ENCODE peak calls at places on chromosome 14, in six cellular contexts. B is psoas muscle, V is left lung, L is HL-60, A is HCT116, J is mesenchymal stem cell. E is an unnamed sample. For H3K27me3, the result is how much of the 10 kb centered on the place peaks cover.

GRCh38 chr14:96246535-96246839 is 9.5 kb upstream of the BDKRB1 start:
- DNase-seq in B (no peak), V (no peak), L (peak), A (no peak), J (peak), E (peak)

GRCh38 chr14:77302926-77303325 is 17.8 kb downstream of the POMT2 start:
- DNase-seq in B (no peak), V (no peak), L (no peak), A (peak), J (peak), E (peak)

GRCh38 chr14:47149326-47149725 is 497.7 kb upstream of the RPL10L start:
- DNase-seq in B (no peak), V (no peak), L (no peak), A (no peak), J (peak), E (peak)

GRCh38 chr14:31219169-31219568 is 11.6 kb upstream of the HECTD1 start:
- DNase-seq in B (no peak), V (no peak), L (no peak), A (no peak), J (no peak), E (peak)

GRCh38 chr14:25111061-25111601 is 61.2 kb upstream of the STXBP6 start:
- DNase-seq in B (no peak), V (no peak), L (no peak), A (no peak), J (peak), E (peak)

GRCh38 chr14:101714394-101714793 is 47.1 kb upstream of the PPP2R5C start:
- DNase-seq in B (no peak), V (no peak), L (no peak), A (no peak), J (no peak), E (no peak)

GRCh38 chr14:77489051-77489450 is 9.6 kb downstream of the ISM2 start:
- DNase-seq in B (no peak), V (no peak), L (no peak), A (no peak), J (no peak), E (no peak)

GRCh38 chr14:97380539-97380941 is 583.4 kb downstream of the VRK1 start:
- DNase-seq in B (no peak), V (no peak), L (no peak), A (peak), J (no peak), E (no peak)

GRCh38 chr14:93207468-93208308 is 632 bp downstream of the UBR7 start:
- DNase-seq in B (peak), V (no peak), L (peak), A (no peak), J (peak), E (peak)

GRCh38 chr14:70827366-70828151 is 18.2 kb upstream of the MAP3K9 start:
- DNase-seq in B (no peak), V (no peak), L (no peak), A (no peak), J (no peak), E (peak)

GRCh38 chr14:50383618-50384225 is 13.0 kb downstream of the CDKL1 start:
- DNase-seq in B (no peak), V (no peak), L (no peak), A (no peak), J (peak), E (no peak)

GRCh38 chr14:88045705-88046104 is 40.8 kb downstream of the GPR65 start:
- DNase-seq in B (no peak), V (no peak), L (no peak), A (no peak), J (no peak), E (no peak)

GRCh38 chr14:75543786-75544185 is 21.5 kb downstream of the BATF start:
- DNase-seq in B (no peak), V (no peak), L (no peak), A (no peak), J (no peak), E (no peak)

GRCh38 chr14:76472199-76472723 is 96.3 kb downstream of the ESRRB start:
- DNase-seq in B (no peak), V (no peak), L (no peak), A (no peak), J (no peak), E (no peak)

GRCh38 chr14:93036652-93037341 is 78.9 kb downstream of the ITPK1 start:
- DNase-seq in B (no peak), V (peak), L (no peak), A (no peak), J (no peak), E (no peak)

GRCh38 chr14:60222820-60223219 is 26.2 kb upstream of the PPM1A start:
- DNase-seq in B (peak), V (no peak), L (no peak), A (no peak), J (no peak), E (no peak)

GRCh38 chr14:79256311-79256879 is 954.9 kb downstream of the DIO2 start:
- DNase-seq in B (no peak), V (no peak), L (no peak), A (no peak), J (no peak), E (no peak)

GRCh38 chr14:89332031-89332430 is 85.0 kb downstream of the FOXN3 start:
- DNase-seq in B (no peak), V (no peak), L (no peak), A (no peak), J (no peak), E (peak)

GRCh38 chr14:35556548-35556947 is 22.6 kb downstream of the INSM2 start:
- DNase-seq in B (no peak), V (no peak), L (no peak), A (no peak), J (no peak), E (no peak)

GRCh38 chr14:38042356-38042755 is 165.3 kb upstream of the SSTR1 start:
- DNase-seq in B (no peak), V (no peak), L (no peak), A (peak), J (peak), E (peak)

GRCh38 chr14:101960225-101960624 is 4.1 kb upstream of the DYNC1H1 start:
- DNase-seq in B (no peak), V (no peak), L (no peak), A (no peak), J (peak), E (peak)

GRCh38 chr14:55139696-55140509 is 10.9 kb downstream of the LGALS3 start:
- DNase-seq in B (no peak), V (no peak), L (no peak), A (no peak), J (no peak), E (no peak)

GRCh38 chr14:103102689-103103260 is 8.2 kb downstream of the EXOC3L4 start:
- DNase-seq in B (no peak), V (no peak), L (no peak), A (no peak), J (no peak), E (no peak)
- H3K27me3 ChIP-seq in B (under half), V (under half), L (under half), A (under half), J (under half), E (under half)

GRCh38 chr14:42460673-42461072 is 854.0 kb downstream of the LRFN5 start:
- DNase-seq in B (no peak), V (no peak), L (no peak), A (no peak), J (no peak), E (no peak)
- H3K27me3 ChIP-seq in B (under half), V (under half), L (under half), A (under half), J (under half), E (under half)

GRCh38 chr14:100692256-100692655 is 34.4 kb upstream of the DLK1 start:
- DNase-seq in B (no peak), V (peak), L (no peak), A (no peak), J (peak), E (peak)
- H3K27me3 ChIP-seq in B (under half), V (under half), L (under half), A (under half), J (under half), E (under half)

GRCh38 chr14:105408592-105408991 is 10.3 kb downstream of the TEX22 start:
- DNase-seq in B (no peak), V (peak), L (no peak), A (no peak), J (no peak), E (no peak)

GRCh38 chr14:105411017-105411941 is 8.3 kb upstream of the MTA1 start:
- DNase-seq in B (peak), V (peak), L (no peak), A (no peak), J (peak), E (peak)

GRCh38 chr14:105411985-105412767 is 7.5 kb upstream of the MTA1 start:
- DNase-seq in B (peak), V (peak), L (no peak), A (no peak), J (no peak), E (no peak)

GRCh38 chr14:105409379-105409778 is 10.2 kb upstream of the MTA1 start:
- DNase-seq in B (no peak), V (no peak), L (no peak), A (no peak), J (no peak), E (no peak)

DNA sequence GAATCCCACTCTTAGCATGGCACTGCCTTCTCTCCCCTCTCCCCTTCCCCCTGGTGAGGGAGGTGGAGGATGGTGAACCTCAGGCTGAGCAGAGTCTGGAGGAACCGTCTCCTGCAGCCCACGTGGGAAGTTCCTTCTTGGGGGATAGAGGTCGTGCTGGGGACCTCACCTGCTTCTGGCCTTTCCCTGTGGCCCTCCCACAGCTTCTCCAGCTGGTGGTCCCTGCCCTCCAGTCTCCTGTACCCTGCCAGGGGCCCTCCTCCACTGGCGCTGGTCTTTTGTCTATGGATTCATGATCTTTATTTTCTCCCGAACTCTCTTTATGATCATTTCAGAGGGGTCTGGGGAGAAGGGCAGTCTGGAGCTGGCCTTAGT is 9.0 kb upstream of the MTA1 start:
- DNase-seq in B (no peak), V (no peak), L (no peak), A (no peak), J (no peak), E (no peak)
- H3K27me3 ChIP-seq in B (under half), V (under half), L (under half), A (under half), J (under half), E (under half)

DNA sequence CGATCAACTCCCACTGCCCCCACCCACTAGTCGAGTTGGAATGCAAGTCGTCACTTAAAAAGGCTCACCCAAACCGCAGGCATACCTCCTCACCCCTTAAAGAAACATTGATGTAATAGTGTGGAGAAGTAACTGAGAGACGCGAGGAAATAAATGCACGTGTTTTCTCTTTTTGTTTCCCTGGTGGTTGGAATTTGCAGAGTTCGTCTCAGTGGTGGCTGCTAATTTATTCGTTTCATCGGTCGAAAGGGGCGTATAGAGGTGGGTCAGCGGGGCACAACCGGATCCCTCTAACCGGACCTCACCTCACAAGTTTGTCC is 5.1 kb upstream of the NPAS3 start:
- DNase-seq in B (no peak), V (no peak), L (no peak), A (no peak), J (peak), E (peak)
- H3K27me3 ChIP-seq in B (under half), V (half or more), L (half or more), A (under half), J (under half), E (half or more)

GRCh38 chr14:69261761-69262331 is 1.9 kb downstream of the GALNT16 start:
- DNase-seq in B (no peak), V (no peak), L (no peak), A (no peak), J (no peak), E (peak)
- H3K27me3 ChIP-seq in B (under half), V (under half), L (under half), A (under half), J (under half), E (under half)

GRCh38 chr14:104515811-104516780 is 63.5 kb upstream of the C14orf180 start:
- DNase-seq in B (no peak), V (no peak), L (no peak), A (no peak), J (no peak), E (no peak)

GRCh38 chr14:104515059-104515810 is 64.3 kb upstream of the C14orf180 start:
- DNase-seq in B (no peak), V (no peak), L (no peak), A (no peak), J (no peak), E (no peak)

GRCh38 chr14:104512771-104513640 is 66.6 kb upstream of the C14orf180 start:
- DNase-seq in B (no peak), V (no peak), L (no peak), A (no peak), J (no peak), E (no peak)

GRCh38 chr14:104513641-104514046 is 65.9 kb upstream of the C14orf180 start:
- DNase-seq in B (no peak), V (no peak), L (no peak), A (no peak), J (no peak), E (no peak)

GRCh38 chr14:104514156-104514848 is 65.3 kb upstream of the C14orf180 start:
- DNase-seq in B (no peak), V (no peak), L (no peak), A (no peak), J (no peak), E (no peak)
- H3K27me3 ChIP-seq in B (under half), V (under half), L (under half), A (under half), J (under half), E (under half)

GRCh38 chr14:36604757-36605505 is 22.5 kb upstream of the NKX2-8 start:
- DNase-seq in B (no peak), V (no peak), L (no peak), A (peak), J (peak), E (peak)

GRCh38 chr14:36605506-36605857 is 23.1 kb upstream of the NKX2-8 start:
- DNase-seq in B (no peak), V (no peak), L (no peak), A (no peak), J (no peak), E (peak)

GRCh38 chr14:36600431-36600830 is 18.0 kb upstream of the NKX2-8 start:
- DNase-seq in B (no peak), V (no peak), L (no peak), A (no peak), J (no peak), E (no peak)
- H3K27me3 ChIP-seq in B (under half), V (under half), L (under half), A (under half), J (half or more), E (under half)

DNA sequence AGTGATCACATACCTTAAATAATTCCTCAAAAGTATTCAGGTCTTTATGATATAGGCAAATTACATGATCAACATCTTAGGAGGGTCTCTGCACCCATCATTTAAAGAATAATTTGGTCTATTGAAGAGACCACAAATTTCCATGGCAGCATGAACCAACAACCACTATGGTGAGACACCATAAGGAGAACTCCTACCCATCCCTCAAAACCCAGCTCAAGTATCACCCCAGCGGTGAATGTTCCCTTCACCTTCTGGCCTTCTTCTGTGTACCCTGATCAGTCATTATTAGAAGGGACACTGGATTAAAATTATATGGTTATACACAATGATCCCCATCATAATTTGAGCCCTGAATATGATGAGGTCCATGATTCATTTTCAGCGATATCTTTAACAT is 81.5 kb downstream of the DICER1 start:
- DNase-seq in B (no peak), V (no peak), L (no peak), A (no peak), J (no peak), E (no peak)
- H3K27me3 ChIP-seq in B (under half), V (under half), L (under half), A (under half), J (under half), E (under half)

GRCh38 chr14:94773017-94773681 is 3.2 kb upstream of the GSC start:
- DNase-seq in B (no peak), V (no peak), L (no peak), A (no peak), J (peak), E (no peak)
- H3K27me3 ChIP-seq in B (under half), V (half or more), L (half or more), A (under half), J (under half), E (under half)